ENCODE peak calls at places on chromosomes 5 and 9, in seven cellular contexts. E is stimulated activated naive CD8-positive, alpha-beta T cell treated with anti-CD3 and anti-CD28 coated beads, Interleukin-15, Interleukin-2, amounts not matched to agents 100 U/mL and 50 U/mL, for 24 hours; O is midbrain; J is AML-193; D is adipocyte; I is NCI-H187 treated with DMSO at 0.1 percent for 48 hours; S is neural progenitor cell. U is an unnamed sample.

GRCh38 chr5:40355181-40355580 is 324.5 kb upstream of the PTGER4 start:
- DNase-seq in S (no peak), I (no peak), D (no peak), E (no peak), O (no peak), J (no peak), U (no peak)

GRCh38 chr9:95089257-95089873 is 228.1 kb downstream of the FANCC start:
- DNase-seq in O (no peak), E (no peak), S (no peak), I (no peak), D (no peak), J (no peak), U (no peak)

GRCh38 chr5:90201923-90202322 is 207.6 kb downstream of the CETN3 start:
- DNase-seq in E (no peak), D (no peak), S (no peak), J (no peak), I (no peak), O (no peak), U (peak)

GRCh38 chr9:75369989-75370388 is 281.7 kb downstream of the OSTF1 start:
- DNase-seq in J (no peak), S (no peak), E (no peak), D (no peak), O (no peak), I (no peak), U (no peak)

GRCh38 chr9:95099321-95100070 is 218.0 kb downstream of the FANCC start:
- DNase-seq in O (no peak), E (no peak), J (no peak), S (no peak), I (no peak), D (no peak), U (no peak)

GRCh38 chr5:127585661-127586060 is 63.2 kb upstream of the CTXN3 start:
- DNase-seq in O (no peak), S (no peak), E (no peak), D (no peak), J (no peak), I (no peak), U (no peak)

GRCh38 chr5:132064140-132064539 is 3.7 kb downstream of the IL3 start:
- DNase-seq in E (no peak), S (no peak), O (no peak), D (no peak), J (no peak), I (no peak), U (no peak)

GRCh38 chr9:107039546-107039945 is 176.6 kb downstream of the ZNF462 start:
- DNase-seq in J (no peak), I (no peak), D (no peak), E (no peak), O (no peak), S (no peak), U (peak)

GRCh38 chr9:37564114-37564513 is 12.1 kb downstream of the FBXO10 start:
- DNase-seq in D (no peak), E (no peak), S (no peak), J (no peak), O (no peak), I (no peak), U (no peak)

GRCh38 chr5:172150514-172151425 is 37.3 kb downstream of the STK10 start:
- DNase-seq in E (peak), J (peak), O (peak), S (no peak), D (no peak), I (no peak), U (peak)